ENCODE peak calls at places on chromosomes 6 and 20, in four cellular contexts. X is adrenal gland, F is cardiac fibroblast, E is HepG2. M is an unnamed sample.

GRCh38 chr6:35439308-35439707 is 12.8 kb upstream of the FANCE start:
- DNase-seq in X (no peak), F (no peak), E (no peak), M (no peak)

GRCh38 chr6:43772571-43773049 is 2.6 kb downstream of the VEGFA start:
- DNase-seq in X (no peak), F (peak; percentile 32), E (peak; percentile 49), M (no peak)

GRCh38 chr6:33613146-33613793 is 7.9 kb upstream of the ITPR3 start:
- DNase-seq in X (no peak), F (peak; percentile 58), E (peak; percentile 97), M (no peak)

GRCh38 chr6:153160221-153160620 is 29.1 kb upstream of the RGS17 start:
- DNase-seq in X (no peak), F (peak; percentile 3), E (peak; percentile 64), M (peak; percentile 9)

GRCh38 chr20:61135966-61136365 is 116.1 kb upstream of the CDH4 start:
- DNase-seq in X (no peak), F (no peak), E (no peak), M (no peak)

GRCh38 chr6:36757206-36757605 is 59.6 kb downstream of the RAB44 start:
- DNase-seq in X (no peak), F (no peak), E (no peak), M (no peak)

GRCh38 chr6:35443341-35444030 is 8.7 kb upstream of the FANCE start:
- DNase-seq in X (no peak), F (no peak), E (no peak), M (no peak)

GRCh38 chr6:98547634-98548033 is 286.7 kb upstream of the POU3F2 start:
- DNase-seq in X (no peak), F (no peak), E (no peak), M (no peak)

GRCh38 chr6:139109558-139109957 is 25.3 kb upstream of the HECA start:
- DNase-seq in X (no peak), F (peak; percentile 62), E (peak; percentile 51), M (no peak)

GRCh38 chr6:117605169-117605826 is 3.0 kb upstream of the GOPC start:
- DNase-seq in X (peak; percentile 60), F (peak; percentile 87), E (peak; percentile 80), M (peak; percentile 44)

GRCh38 chr6:165697171-165697570 is 34.1 kb upstream of the PDE10A start:
- DNase-seq in X (no peak), F (peak; percentile 62), E (no peak), M (no peak)

GRCh38 chr6:53476979-53477378 is 67.9 kb downstream of the GCLC start:
- DNase-seq in X (no peak), F (no peak), E (no peak), M (no peak)

GRCh38 chr20:38601216-38602184 is at the start of gene ARHGAP40:
- DNase-seq in X (no peak), F (peak; percentile 18), E (peak; percentile 54), M (no peak)

GRCh38 chr6:68040312-68040778 is 594.7 kb upstream of the ADGRB3 start:
- DNase-seq in X (no peak), F (peak; percentile 21), E (no peak), M (no peak)

GRCh38 chr6:145815351-145815772 is 767 bp upstream of the FBXO30 start:
- DNase-seq in X (peak; percentile 37), F (peak; percentile 34), E (no peak), M (no peak)

GRCh38 chr6:11912420-11912819 is 99.7 kb upstream of the HIVEP1 start:
- DNase-seq in X (no peak), F (no peak), E (no peak), M (no peak)

GRCh38 chr6:77136086-77136485 is 327.2 kb downstream of the HTR1B start:
- DNase-seq in X (no peak), F (no peak), E (no peak), M (no peak)

GRCh38 chr6:118781897-118782296 is 112.1 kb upstream of the ASF1A start:
- DNase-seq in X (no peak), F (no peak), E (no peak), M (no peak)

GRCh38 chr6:44373051-44373450 is 14.5 kb upstream of the CDC5L start:
- DNase-seq in X (no peak), F (no peak), E (no peak), M (no peak)

GRCh38 chr6:83311231-83311630 is 118.1 kb downstream of the RWDD2A start:
- DNase-seq in X (no peak), F (peak; percentile 16), E (no peak), M (no peak)

GRCh38 chr6:108114861-108115597 is 40.5 kb upstream of the OSTM1 start:
- DNase-seq in X (peak; percentile 70), F (peak; percentile 81), E (no peak), M (peak; percentile 25)

GRCh38 chr6:139436521-139437348 is 62.3 kb upstream of the CITED2 start:
- DNase-seq in X (no peak), F (peak; percentile 29), E (no peak), M (no peak)

GRCh38 chr6:115485400-115485799 is 575.3 kb downstream of the FRK start:
- DNase-seq in X (no peak), F (no peak), E (no peak), M (no peak)

GRCh38 chr6:26329763-26330511 is 35.1 kb upstream of the BTN3A2 start:
- DNase-seq in X (no peak), F (peak; percentile 60), E (peak; percentile 68), M (no peak)

GRCh38 chr6:37713529-37714119 is 15.9 kb upstream of the MDGA1 start:
- DNase-seq in X (no peak), F (peak; percentile 78), E (no peak), M (peak; percentile 77)

GRCh38 chr6:153537422-153537821 is 406.3 kb upstream of the RGS17 start:
- DNase-seq in X (no peak), F (no peak), E (no peak), M (no peak)

GRCh38 chr20:38590682-38591483 is 9.9 kb downstream of the ADIG start:
- DNase-seq in X (no peak), F (no peak), E (no peak), M (no peak)

GRCh38 chr20:50305636-50306477 is 115.2 kb downstream of the CEBPB start:
- DNase-seq in X (peak; percentile 86), F (peak; percentile 56), E (peak; percentile 98), M (no peak)

GRCh38 chr20:4862661-4863060 is 138.6 kb downstream of the SLC23A2 start:
- DNase-seq in X (peak; percentile 17), F (no peak), E (no peak), M (no peak)

GRCh38 chr20:33995053-33995816 is 1.5 kb downstream of the RALY start:
- DNase-seq in X (peak; percentile 29), F (peak; percentile 51), E (no peak), M (no peak)

GRCh38 chr6:156776470-156776840 is 723 bp upstream of the ARID1B start:
- DNase-seq in X (no peak), F (peak; percentile 56), E (peak; percentile 59), M (no peak)

GRCh38 chr6:129539032-129539431 is 170.9 kb downstream of the ARHGAP18 start:
- DNase-seq in X (no peak), F (no peak), E (no peak), M (no peak)

GRCh38 chr6:56356431-56356830 is 109.1 kb upstream of the COL21A1 start:
- DNase-seq in X (no peak), F (peak; percentile 79), E (no peak), M (no peak)

GRCh38 chr6:111566873-111567517 is 38.7 kb downstream of the TRAF3IP2 start:
- DNase-seq in X (no peak), F (peak; percentile 47), E (no peak), M (no peak)

GRCh38 chr6:81331526-81331925 is 421.0 kb downstream of the TENT5A start:
- DNase-seq in X (no peak), F (peak; percentile 1), E (no peak), M (no peak)

GRCh38 chr20:63978319-63979220 is 872 bp downstream of the SAMD10 start:
- DNase-seq in X (peak; percentile 79), F (peak; percentile 44), E (peak; percentile 79), M (no peak)

GRCh38 chr6:42781811-42782688 is at the start of gene BICRAL:
- DNase-seq in X (peak; percentile 60), F (peak; percentile 93), E (peak; percentile 70), M (peak; percentile 44)

GRCh38 chr20:1526896-1527295 is 30.6 kb downstream of the SIRPD start:
- DNase-seq in X (no peak), F (peak; percentile 35), E (no peak), M (no peak)

DNA sequence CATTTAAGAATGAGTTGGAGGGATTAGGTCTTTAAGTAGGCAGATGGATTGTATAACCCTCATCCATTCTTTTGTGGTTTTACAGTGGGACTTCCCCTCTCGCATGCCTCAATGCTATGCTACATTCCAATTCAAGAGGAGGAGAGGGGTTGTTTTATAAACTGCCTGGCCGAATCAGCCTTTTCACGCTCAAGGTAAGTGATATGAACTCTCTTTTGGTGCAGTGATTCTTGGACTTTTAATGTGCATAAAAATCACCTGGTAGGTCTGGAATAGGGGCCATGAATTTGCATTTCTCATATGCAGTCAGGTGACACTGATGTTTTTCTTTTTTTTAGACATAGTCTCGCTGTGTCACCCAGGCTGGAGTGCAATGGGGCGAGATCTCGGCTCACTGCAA is 10.8 kb downstream of the ASXL1 start:
- DNase-seq in X (no peak), F (no peak), E (no peak), M (no peak)
- H3K4me3 ChIP-seq in X (no peak overlapping the region), F (no peak overlapping the region), E (no peak overlapping the region), M (no peak overlapping the region)

DNA sequence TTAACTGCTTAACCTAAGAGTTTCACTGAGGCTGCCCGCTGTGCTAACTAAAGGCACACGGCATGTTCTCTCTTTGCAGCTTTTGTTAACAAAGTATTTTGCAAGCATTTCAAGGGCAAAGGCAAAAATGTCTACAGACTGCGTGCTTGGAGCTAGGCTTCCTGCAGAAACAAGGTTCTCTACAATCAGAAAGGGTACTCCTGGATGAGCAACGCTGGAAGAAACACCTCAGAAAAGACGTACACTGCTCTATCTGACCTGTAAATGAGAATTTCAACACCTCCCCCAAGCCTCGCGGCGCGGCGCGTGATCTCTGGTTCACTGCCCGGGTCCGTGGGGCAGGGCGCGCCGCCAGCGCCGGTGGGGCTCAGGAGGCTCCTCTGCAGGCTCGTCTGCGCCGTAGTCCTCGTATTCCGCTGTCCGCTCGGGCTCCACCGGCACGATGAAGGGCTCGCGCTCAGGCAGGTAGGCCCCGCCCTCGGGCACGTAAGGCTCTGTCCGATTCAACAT is 120.9 kb downstream of the COL12A1 start:
- DNase-seq in X (peak; percentile 31), F (no peak), E (peak; percentile 3), M (no peak)
- H3K4me3 ChIP-seq in X (no peak overlapping the region), F (no peak overlapping the region), E (peak overlapping the region; percentile 12), M (no peak overlapping the region)

GRCh38 chr6:29974901-29975560 is 32.7 kb downstream of the HLA-A start:
- DNase-seq in X (no peak), F (no peak), E (no peak), M (no peak)

GRCh38 chr6:29976588-29977424 is 34.5 kb downstream of the HLA-A start:
- DNase-seq in X (peak; percentile 84), F (peak; percentile 70), E (peak; percentile 77), M (no peak)

GRCh38 chr6:29975561-29975907 is 33.2 kb downstream of the HLA-A start:
- DNase-seq in X (no peak), F (no peak), E (no peak), M (no peak)

GRCh38 chr6:29976253-29976587 is 33.9 kb downstream of the HLA-A start:
- DNase-seq in X (no peak), F (no peak), E (no peak), M (no peak)

DNA sequence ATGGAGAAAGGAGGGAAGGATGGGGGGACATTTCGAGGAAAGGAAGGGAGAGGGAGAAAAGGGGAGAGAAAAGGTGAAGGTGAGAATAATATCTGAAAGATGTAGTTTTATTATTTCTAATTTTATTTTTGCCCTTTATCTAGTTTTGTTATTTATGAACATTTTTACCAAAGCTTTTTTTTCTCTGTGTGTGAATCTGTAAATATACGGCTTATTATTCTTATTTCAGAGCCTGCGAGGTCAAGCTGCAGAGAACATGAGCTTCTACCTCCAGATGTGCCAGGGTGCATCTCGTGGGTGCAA is 35.0 kb downstream of the HLA-A start:
- DNase-seq in X (no peak), F (no peak), E (no peak), M (no peak)
- H3K4me3 ChIP-seq in X (no peak overlapping the region), F (peak overlapping the region; percentile 56), E (peak overlapping the region; percentile 54), M (peak overlapping the region; percentile 51)

GRCh38 chr20:36859700-36860330 is 16.1 kb upstream of the TLDC2 start:
- DNase-seq in X (no peak), F (no peak), E (no peak), M (no peak)
- H3K4me3 ChIP-seq in X (no peak overlapping the region), F (no peak overlapping the region), E (no peak overlapping the region), M (no peak overlapping the region)

M was measured in skeletal muscle cell.